ENCODE peak calls at places on chromosomes 11 and 22, in nine cellular contexts. S is GM20000, B is Calu3, J is chondrocyte, P is thoracic aorta, C is upper lobe of right lung, Y is Peyer's patch, O is colonic mucosa, R is lower lobe of right lung. M is an unnamed sample.
A peak's percentile ranks its signal among the peaks of the same experiment; 100 is the strongest.

GRCh38 chr11:32343325-32344008 is 91.9 kb downstream of the WT1 start:
- DNase-seq in P (no peak), C (no peak), J (no peak), Y (no peak), R (no peak), S (peak; percentile 24), O (no peak), B (no peak), M (no peak)

GRCh38 chr22:36765943-36766450 is 9.9 kb downstream of the IFT27 start:
- DNase-seq in C (no peak), O (no peak), J (peak; percentile 5), Y (no peak), S (no peak), R (no peak), P (no peak), B (no peak), M (peak; percentile 3)

GRCh38 chr11:121716060-121716459 is 263.3 kb upstream of the SORL1-AS1 start:
- DNase-seq in C (no peak), Y (no peak), B (no peak), O (no peak), R (no peak), P (no peak), S (no peak), J (no peak), M (no peak)

GRCh38 chr11:64703048-64703447 is 19.9 kb downstream of the NRXN2 start:
- DNase-seq in Y (no peak), J (no peak), O (no peak), C (no peak), R (no peak), S (no peak), B (no peak), P (no peak), M (no peak)

GRCh38 chr11:128552783-128553661 is 34.3 kb downstream of the ETS1 start:
- DNase-seq in S (peak; percentile 84), J (no peak), Y (peak; percentile 80), C (no peak), O (no peak), B (no peak), P (no peak), R (no peak), M (no peak)

GRCh38 chr11:61056566-61056965 is 45.7 kb upstream of the CD5 start:
- DNase-seq in Y (no peak), S (no peak), O (no peak), C (no peak), J (no peak), R (no peak), P (no peak), B (no peak), M (no peak)

GRCh38 chr22:22508274-22509176 is at the start of gene ZNF280B:
- DNase-seq in O (peak; percentile 79), R (peak; percentile 76), C (peak; percentile 85), J (no peak), S (peak; percentile 93), B (peak; percentile 84), Y (peak; percentile 75), P (no peak), M (peak; percentile 81)

GRCh38 chr11:88508558-88508807 is 170.9 kb upstream of the CTSC start:
- DNase-seq in Y (no peak), P (no peak), R (no peak), C (no peak), O (no peak), J (no peak), S (peak; percentile 17), B (no peak), M (peak; percentile 65)

GRCh38 chr11:46050065-46050464 is 71.2 kb downstream of the PHF21A start:
- DNase-seq in J (no peak), C (no peak), P (peak; percentile 8), B (peak; percentile 2), Y (no peak), O (no peak), R (peak; percentile 44), S (no peak), M (no peak)

GRCh38 chr11:61068581-61068980 is 33.7 kb upstream of the CD5 start:
- DNase-seq in C (no peak), P (no peak), Y (peak; percentile 12), R (no peak), O (no peak), J (no peak), B (no peak), S (no peak), M (no peak)

DNA sequence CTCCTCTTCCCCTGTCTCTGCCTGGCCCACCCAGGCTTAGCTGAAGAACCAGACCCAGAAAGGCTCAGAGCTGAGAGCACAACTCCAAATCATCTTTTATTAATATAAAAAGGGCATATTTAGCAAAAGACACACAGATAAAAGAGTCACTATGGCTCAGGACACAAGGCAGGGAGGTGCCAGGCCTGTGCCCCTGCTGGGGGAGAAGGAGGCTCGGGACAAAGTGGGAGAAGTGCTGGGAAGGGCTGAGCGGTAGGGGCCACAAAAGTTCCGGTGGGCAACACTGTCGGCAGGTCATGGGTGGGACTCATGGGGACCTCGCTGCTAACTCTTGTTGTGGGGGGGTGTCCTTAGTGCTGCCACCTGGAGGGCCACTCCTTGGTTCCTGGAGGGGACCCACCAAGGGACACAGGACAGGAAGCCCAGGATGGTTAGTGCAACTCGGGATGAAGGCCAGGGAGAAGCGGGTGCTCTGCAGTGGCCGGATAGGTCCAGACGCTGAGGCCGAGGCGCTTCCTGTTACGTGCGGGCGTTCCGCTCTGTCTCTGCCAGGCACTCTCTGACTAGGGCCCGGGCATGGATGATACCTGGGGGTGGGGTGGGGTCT is 1.4 kb upstream of the PITPNM1 start:
- DNase-seq in J (no peak), R (no peak), Y (no peak), C (no peak), O (peak; percentile 40), P (no peak), B (no peak), S (no peak), M (peak; percentile 81)
- TF ChIP-seq CTCF in J (peak; percentile 57), R (no peak), Y (no peak), C (peak; percentile 30), O (peak; percentile 2), P (peak; percentile 30), B (peak; percentile 39), S (no peak), M (no peak)

DNA sequence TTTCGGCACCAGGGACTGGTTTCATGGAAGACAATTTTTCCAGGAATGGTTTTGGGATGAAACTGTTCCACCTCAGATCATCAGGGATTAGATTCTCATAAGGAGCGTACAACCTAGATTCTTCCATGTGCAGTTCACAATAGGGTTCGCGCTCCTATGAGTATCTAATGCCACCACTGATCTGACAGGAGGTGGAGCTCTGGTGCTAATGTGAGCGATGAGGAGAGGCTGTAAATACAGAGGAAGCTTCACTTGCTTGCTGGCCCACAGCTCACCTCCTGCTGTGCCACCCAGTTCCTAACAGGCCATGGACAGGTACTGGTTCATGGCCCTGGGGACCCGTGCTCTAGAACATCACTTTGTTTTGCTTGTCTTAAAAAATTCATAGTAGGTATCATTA is 41.8 kb upstream of the AMPD3 start:
- DNase-seq in C (no peak), P (no peak), R (no peak), Y (peak; percentile 58), S (no peak), B (peak; percentile 32), J (no peak), O (peak; percentile 38), M (no peak)
- TF ChIP-seq CTCF in C (peak; percentile 19), P (no peak), R (peak; percentile 12), Y (peak; percentile 68), S (no peak), B (no peak), J (peak; percentile 62), O (peak; percentile 18), M (no peak)

GRCh38 chr22:42353883-42354727 is 78.1 kb downstream of the NFAM1 start:
- DNase-seq in S (no peak), C (no peak), P (no peak), Y (no peak), B (no peak), O (no peak), J (no peak), R (no peak), M (no peak)
- TF ChIP-seq CTCF in S (no peak), C (no peak), P (no peak), Y (no peak), B (no peak), O (no peak), J (no peak), R (no peak), M (no peak)

DNA sequence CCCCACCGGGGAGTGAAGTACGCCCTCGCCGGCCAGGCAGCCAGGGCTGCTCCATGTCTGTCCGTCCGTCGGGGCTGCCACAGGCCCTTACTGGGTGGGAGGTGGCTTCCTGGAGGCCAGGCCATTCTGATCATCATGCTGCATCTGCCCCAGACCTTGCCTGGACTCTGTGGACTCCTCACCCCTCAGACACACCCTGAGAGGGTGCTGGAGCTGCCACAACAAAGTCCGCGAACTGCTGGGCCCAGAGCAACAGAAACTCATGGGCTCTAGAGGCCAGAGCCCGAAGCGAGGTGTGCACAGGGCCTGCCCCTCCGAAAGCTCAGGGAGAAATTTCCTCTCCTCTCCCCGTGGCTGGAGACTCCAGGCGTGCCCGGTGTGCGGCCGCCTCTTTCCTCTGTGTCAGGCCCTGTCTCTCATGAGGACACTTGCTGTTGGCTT is 124.2 kb downstream of the KCNQ1OT1 start:
- DNase-seq in S (no peak), Y (no peak), J (peak; percentile 78), B (no peak), C (peak; percentile 39), P (no peak), R (peak; percentile 36), O (peak; percentile 50), M (peak; percentile 40)
- TF ChIP-seq CTCF in S (no peak), Y (no peak), J (no peak), B (no peak), C (no peak), P (no peak), R (no peak), O (no peak), M (no peak)

DNA sequence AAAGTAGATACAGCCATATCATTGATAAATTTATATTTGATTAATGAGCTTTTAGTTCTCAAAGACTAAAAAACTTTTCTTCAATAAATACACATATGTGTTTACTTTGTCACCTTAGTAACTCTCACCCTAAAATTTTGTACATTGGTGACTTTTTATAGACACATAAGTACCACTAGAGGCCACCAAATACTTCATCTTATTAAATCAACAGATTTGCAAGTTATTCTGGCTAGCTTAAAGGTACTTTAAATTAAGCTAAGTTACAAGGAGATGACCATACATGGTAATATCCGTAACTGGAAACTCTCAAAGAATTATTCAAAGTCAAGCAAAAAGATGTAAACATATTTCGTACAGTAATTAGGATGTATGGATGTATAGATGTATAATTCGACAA is 112.2 kb downstream of the SBF2 start:
- DNase-seq in P (no peak), J (no peak), R (no peak), S (peak; percentile 6), B (no peak), Y (no peak), O (no peak), C (no peak), M (no peak)
- TF ChIP-seq CTCF in P (peak; percentile 32), J (peak; percentile 82), R (peak; percentile 12), S (no peak), B (no peak), Y (peak; percentile 12), O (no peak), C (peak; percentile 22), M (peak; percentile 18)

GRCh38 chr22:27624705-27625104 is 176.9 kb downstream of the MN1 start:
- DNase-seq in O (no peak), R (no peak), B (no peak), S (no peak), P (no peak), J (no peak), C (no peak), Y (no peak), M (no peak)
- TF ChIP-seq CTCF in O (no peak), R (no peak), B (no peak), S (no peak), P (no peak), J (no peak), C (no peak), Y (no peak), M (no peak)

GRCh38 chr11:116972692-116973091 is 125.5 kb downstream of the SIK3 start:
- DNase-seq in B (no peak), Y (no peak), O (no peak), S (no peak), R (no peak), J (no peak), C (no peak), P (no peak), M (no peak)
- TF ChIP-seq CTCF in B (no peak), Y (no peak), O (no peak), S (no peak), R (no peak), J (no peak), C (peak; percentile 19), P (no peak), M (no peak)